ENCODE peak calls at places on chromosomes 2 and 18, in seven cellular contexts. X is neural crest cell, K is ovary, T is left cardiac atrium, F is iris pigment epithelial cell, O is HT-29, M is foreskin fibroblast. Q is an unnamed sample.

GRCh38 chr2:8219096-8219495 is 462.8 kb upstream of the ID2 start:
- DNase-seq in X (no peak), M (no peak), O (no peak), T (no peak), F (no peak), K (no peak), Q (no peak)

GRCh38 chr18:23683671-23684070 is 5.6 kb upstream of the LAMA3 start:
- DNase-seq in F (peak; percentile 77), O (peak; percentile 24), X (no peak), K (no peak), M (no peak), T (no peak), Q (no peak)

GRCh38 chr2:71082402-71083252 is 14.2 kb downstream of the NAGK start:
- DNase-seq in K (no peak), O (no peak), F (no peak), M (no peak), X (no peak), T (no peak), Q (no peak)

GRCh38 chr18:34222025-34222395 is 2.7 kb downstream of the NOL4 start:
- DNase-seq in F (no peak), M (no peak), O (no peak), X (no peak), K (no peak), T (no peak), Q (no peak)

GRCh38 chr2:128619471-128620325 is 301.0 kb upstream of the HS6ST1 start:
- DNase-seq in O (no peak), K (no peak), M (no peak), T (no peak), X (no peak), F (no peak), Q (no peak)

GRCh38 chr2:55164534-55165104 is 67.5 kb downstream of the CLHC1 start:
- DNase-seq in K (no peak), F (no peak), T (no peak), X (no peak), O (no peak), M (no peak), Q (no peak)

GRCh38 chr18:31565782-31566512 is 25.7 kb upstream of the TTR start:
- DNase-seq in K (no peak), T (no peak), X (no peak), F (no peak), M (no peak), O (no peak), Q (no peak)

GRCh38 chr18:63963610-63964256 is 6.1 kb upstream of the SERPINB8 start:
- DNase-seq in O (peak; percentile 62), X (no peak), M (peak; percentile 42), T (peak; percentile 33), F (peak; percentile 76), K (peak; percentile 29), Q (peak; percentile 18)

GRCh38 chr2:65390134-65390533 is 42.3 kb downstream of the SPRED2 start:
- DNase-seq in X (no peak), O (no peak), K (no peak), T (no peak), F (no peak), M (no peak), Q (no peak)

GRCh38 chr2:16081316-16082200 is 141.2 kb downstream of the MYCN start:
- DNase-seq in M (no peak), X (no peak), F (no peak), K (no peak), T (no peak), O (no peak), Q (no peak)

GRCh38 chr18:8045890-8046289 is 478.8 kb downstream of the PTPRM start:
- DNase-seq in O (no peak), X (no peak), M (no peak), K (no peak), F (no peak), T (no peak), Q (no peak)

Q was measured in psoas muscle.